ENCODE peak calls at places on chromosomes 11 and 22, in ten cellular contexts. One of them, this sample, is unnamed.
A peak's percentile ranks its signal among the peaks of the same experiment; 100 is the strongest.

GRCh38 chr11:9506489-9507343 is 45.9 kb downstream of the ZNF143 start:
- DNase-seq in IMR-90: peak; percentile 81
- DNase-seq in A549: peak; percentile 55
- DNase-seq in PC-3: peak; percentile 90
- DNase-seq in heart right ventricle: peak; percentile 60
- DNase-seq in sigmoid colon: peak; percentile 80
- DNase-seq in left ventricle myocardium inferior: peak; percentile 41
- DNase-seq in lung: peak; percentile 76
- DNase-seq in adrenal gland: peak; percentile 76
- DNase-seq in psoas muscle: peak; percentile 71
- DNase-seq in this sample: peak; percentile 52

GRCh38 chr11:123176785-123177184 is 18.3 kb downstream of the CLMP start:
- DNase-seq in IMR-90: no peak
- DNase-seq in A549: no peak
- DNase-seq in PC-3: no peak
- DNase-seq in heart right ventricle: no peak
- DNase-seq in sigmoid colon: no peak
- DNase-seq in left ventricle myocardium inferior: no peak
- DNase-seq in lung: no peak
- DNase-seq in adrenal gland: no peak
- DNase-seq in psoas muscle: no peak
- DNase-seq in this sample: no peak

GRCh38 chr22:18056802-18057474 is 20.9 kb upstream of the PEX26 start:
- DNase-seq in IMR-90: no peak
- DNase-seq in A549: no peak
- DNase-seq in PC-3: no peak
- DNase-seq in heart right ventricle: no peak
- DNase-seq in sigmoid colon: no peak
- DNase-seq in left ventricle myocardium inferior: no peak
- DNase-seq in lung: no peak
- DNase-seq in adrenal gland: peak; percentile 46
- DNase-seq in psoas muscle: no peak
- DNase-seq in this sample: no peak

GRCh38 chr11:119626910-119627305 is 102.1 kb downstream of the NECTIN1 start:
- DNase-seq in IMR-90: no peak
- DNase-seq in A549: no peak
- DNase-seq in PC-3: no peak
- DNase-seq in heart right ventricle: no peak
- DNase-seq in sigmoid colon: peak; percentile 48
- DNase-seq in left ventricle myocardium inferior: no peak
- DNase-seq in lung: no peak
- DNase-seq in adrenal gland: no peak
- DNase-seq in psoas muscle: peak; percentile 45
- DNase-seq in this sample: no peak

GRCh38 chr11:112817376-112817775 is 143.8 kb upstream of the NCAM1 start:
- DNase-seq in IMR-90: no peak
- DNase-seq in A549: no peak
- DNase-seq in PC-3: no peak
- DNase-seq in heart right ventricle: no peak
- DNase-seq in sigmoid colon: no peak
- DNase-seq in left ventricle myocardium inferior: no peak
- DNase-seq in lung: no peak
- DNase-seq in adrenal gland: no peak
- DNase-seq in psoas muscle: no peak
- DNase-seq in this sample: no peak

GRCh38 chr11:62544521-62545436 is 1.8 kb downstream of the AHNAK start:
- DNase-seq in IMR-90: no peak
- DNase-seq in A549: peak; percentile 49
- DNase-seq in PC-3: peak; percentile 50
- DNase-seq in heart right ventricle: peak; percentile 68
- DNase-seq in sigmoid colon: peak; percentile 69
- DNase-seq in left ventricle myocardium inferior: peak; percentile 53
- DNase-seq in lung: no peak
- DNase-seq in adrenal gland: no peak
- DNase-seq in psoas muscle: no peak
- DNase-seq in this sample: peak; percentile 48

GRCh38 chr11:128511712-128512111 is 75.6 kb downstream of the ETS1 start:
- DNase-seq in IMR-90: no peak
- DNase-seq in A549: no peak
- DNase-seq in PC-3: no peak
- DNase-seq in heart right ventricle: no peak
- DNase-seq in sigmoid colon: no peak
- DNase-seq in left ventricle myocardium inferior: no peak
- DNase-seq in lung: no peak
- DNase-seq in adrenal gland: no peak
- DNase-seq in psoas muscle: no peak
- DNase-seq in this sample: no peak

GRCh38 chr11:35029979-35030378 is 109.0 kb upstream of the CD44 start:
- DNase-seq in IMR-90: peak; percentile 84
- DNase-seq in A549: no peak
- DNase-seq in PC-3: peak; percentile 72
- DNase-seq in heart right ventricle: no peak
- DNase-seq in sigmoid colon: no peak
- DNase-seq in left ventricle myocardium inferior: no peak
- DNase-seq in lung: no peak
- DNase-seq in adrenal gland: no peak
- DNase-seq in psoas muscle: no peak
- DNase-seq in this sample: peak; percentile 57

GRCh38 chr22:27381960-27382742 is 419.4 kb downstream of the MN1 start:
- DNase-seq in IMR-90: no peak
- DNase-seq in A549: no peak
- DNase-seq in PC-3: no peak
- DNase-seq in heart right ventricle: no peak
- DNase-seq in sigmoid colon: no peak
- DNase-seq in left ventricle myocardium inferior: no peak
- DNase-seq in lung: no peak
- DNase-seq in adrenal gland: no peak
- DNase-seq in psoas muscle: no peak
- DNase-seq in this sample: no peak

GRCh38 chr22:27382947-27383346 is 418.6 kb downstream of the MN1 start:
- DNase-seq in IMR-90: no peak
- DNase-seq in A549: no peak
- DNase-seq in PC-3: no peak
- DNase-seq in heart right ventricle: no peak
- DNase-seq in sigmoid colon: no peak
- DNase-seq in left ventricle myocardium inferior: no peak
- DNase-seq in lung: no peak
- DNase-seq in adrenal gland: no peak
- DNase-seq in psoas muscle: no peak
- DNase-seq in this sample: no peak

GRCh38 chr22:27386186-27386585 is 415.4 kb downstream of the MN1 start:
- DNase-seq in IMR-90: no peak
- DNase-seq in A549: no peak
- DNase-seq in PC-3: no peak
- DNase-seq in heart right ventricle: no peak
- DNase-seq in sigmoid colon: no peak
- DNase-seq in left ventricle myocardium inferior: no peak
- DNase-seq in lung: no peak
- DNase-seq in adrenal gland: no peak
- DNase-seq in psoas muscle: no peak
- DNase-seq in this sample: no peak

GRCh38 chr22:27385261-27385998 is 416.1 kb downstream of the MN1 start:
- DNase-seq in IMR-90: no peak
- DNase-seq in A549: no peak
- DNase-seq in PC-3: no peak
- DNase-seq in heart right ventricle: no peak
- DNase-seq in sigmoid colon: no peak
- DNase-seq in left ventricle myocardium inferior: no peak
- DNase-seq in lung: no peak
- DNase-seq in adrenal gland: no peak
- DNase-seq in psoas muscle: no peak
- DNase-seq in this sample: no peak

DNA sequence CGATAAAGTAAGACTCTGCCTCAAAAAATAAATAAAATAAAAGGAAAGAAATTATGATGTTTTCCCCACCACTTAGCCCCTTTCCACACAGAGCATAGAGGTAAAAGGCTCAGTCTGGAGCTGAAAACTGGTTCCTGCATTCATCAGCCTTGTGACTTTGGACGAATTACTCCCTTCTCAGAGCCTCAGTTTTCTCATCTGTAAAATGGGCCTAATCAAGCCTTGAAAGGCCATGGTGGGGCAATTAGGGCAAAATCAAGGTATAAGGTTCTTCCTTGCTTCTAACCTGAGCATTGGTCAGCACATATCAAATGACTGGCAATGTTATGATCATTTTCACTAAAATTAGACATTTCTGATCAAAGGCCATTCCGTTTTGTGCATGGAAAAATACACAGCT is 417.7 kb downstream of the MN1 start:
- DNase-seq in IMR-90: no peak
- DNase-seq in A549: no peak
- DNase-seq in PC-3: no peak
- DNase-seq in heart right ventricle: no peak
- DNase-seq in sigmoid colon: no peak
- DNase-seq in left ventricle myocardium inferior: no peak
- DNase-seq in lung: no peak
- DNase-seq in adrenal gland: no peak
- DNase-seq in psoas muscle: no peak
- DNase-seq in this sample: no peak
- H3K4me1 ChIP-seq in IMR-90: no peaks in the 10 kb centered on the region
- H3K4me1 ChIP-seq in A549: no peaks in the 10 kb centered on the region
- H3K4me1 ChIP-seq in PC-3: no peaks in the 10 kb centered on the region
- H3K4me1 ChIP-seq in heart right ventricle: no peaks in the 10 kb centered on the region
- H3K4me1 ChIP-seq in sigmoid colon: no peaks in the 10 kb centered on the region
- H3K4me1 ChIP-seq in left ventricle myocardium inferior: no peaks in the 10 kb centered on the region
- H3K4me1 ChIP-seq in lung: no peaks in the 10 kb centered on the region
- H3K4me1 ChIP-seq in adrenal gland: no peaks in the 10 kb centered on the region
- H3K4me1 ChIP-seq in psoas muscle: no peaks in the 10 kb centered on the region
- H3K4me1 ChIP-seq in this sample: no peaks in the 10 kb centered on the region

DNA sequence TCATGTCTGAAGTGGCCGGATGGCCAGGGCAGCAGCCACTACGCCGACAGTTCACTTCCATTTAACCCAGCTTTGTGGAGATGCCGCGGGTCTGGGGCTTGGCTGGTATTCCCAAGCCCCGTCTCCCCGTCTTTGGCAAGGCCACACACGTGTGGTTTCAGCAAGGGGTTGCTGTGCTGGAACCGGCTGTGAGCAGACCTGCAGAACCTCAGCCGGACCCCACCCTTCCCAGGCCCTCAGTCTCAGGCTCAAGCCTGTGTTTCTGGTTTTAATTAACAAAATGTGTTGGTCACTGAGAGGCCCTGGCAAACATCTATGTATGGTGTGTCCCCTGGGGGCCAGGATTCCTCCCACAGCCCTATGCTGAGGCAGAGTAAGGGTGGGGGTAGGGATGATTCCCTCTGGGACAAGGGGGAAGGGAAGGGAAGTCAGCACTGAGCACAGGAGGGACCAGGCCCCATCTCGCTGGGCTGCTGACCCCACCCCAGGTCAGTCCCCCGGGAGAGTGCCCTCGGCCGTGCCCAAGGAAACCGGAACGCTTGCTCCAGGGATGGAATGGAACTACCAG is 9.3 kb downstream of the OSBPL5 start:
- DNase-seq in IMR-90: no peak
- DNase-seq in A549: no peak
- DNase-seq in PC-3: no peak
- DNase-seq in heart right ventricle: no peak
- DNase-seq in sigmoid colon: peak; percentile 59
- DNase-seq in left ventricle myocardium inferior: peak; percentile 20
- DNase-seq in lung: no peak
- DNase-seq in adrenal gland: no peak
- DNase-seq in psoas muscle: peak; percentile 46
- DNase-seq in this sample: no peak
- H3K4me3 ChIP-seq in IMR-90: no peak overlapping the region
- H3K4me3 ChIP-seq in A549: no peak overlapping the region
- H3K4me3 ChIP-seq in PC-3: no peak overlapping the region
- H3K4me3 ChIP-seq in heart right ventricle: peak overlapping the region; percentile 7
- H3K4me3 ChIP-seq in sigmoid colon: peak overlapping the region; percentile 48
- H3K4me3 ChIP-seq in left ventricle myocardium inferior: peak overlapping the region; percentile 40
- H3K4me3 ChIP-seq in lung: no peak overlapping the region
- H3K4me3 ChIP-seq in adrenal gland: no peak overlapping the region
- H3K4me3 ChIP-seq in psoas muscle: no peak overlapping the region
- H3K4me3 ChIP-seq in this sample: no peak overlapping the region

GRCh38 chr11:714436-714835 is 8.4 kb downstream of the EPS8L2 start:
- DNase-seq in IMR-90: no peak
- DNase-seq in A549: no peak
- DNase-seq in PC-3: no peak
- DNase-seq in heart right ventricle: no peak
- DNase-seq in sigmoid colon: no peak
- DNase-seq in left ventricle myocardium inferior: no peak
- DNase-seq in lung: no peak
- DNase-seq in adrenal gland: no peak
- DNase-seq in psoas muscle: no peak
- DNase-seq in this sample: no peak
- H3K4me1 ChIP-seq in IMR-90: no peaks in the 10 kb centered on the region
- H3K4me1 ChIP-seq in A549: peaks cover 45% of the 10 kb centered on the region
- H3K4me1 ChIP-seq in PC-3: no peaks in the 10 kb centered on the region
- H3K4me1 ChIP-seq in heart right ventricle: peaks cover 10% of the 10 kb centered on the region
- H3K4me1 ChIP-seq in sigmoid colon: no peaks in the 10 kb centered on the region
- H3K4me1 ChIP-seq in left ventricle myocardium inferior: peaks cover 10% of the 10 kb centered on the region
- H3K4me1 ChIP-seq in lung: peaks cover 3% of the 10 kb centered on the region
- H3K4me1 ChIP-seq in adrenal gland: no peaks in the 10 kb centered on the region
- H3K4me1 ChIP-seq in psoas muscle: no peaks in the 10 kb centered on the region
- H3K4me1 ChIP-seq in this sample: no peaks in the 10 kb centered on the region

GRCh38 chr11:113875414-113876073 is at the start of gene USP28:
- DNase-seq in IMR-90: peak; percentile 95
- DNase-seq in A549: peak; percentile 91
- DNase-seq in PC-3: peak; percentile 98
- DNase-seq in heart right ventricle: peak; percentile 97
- DNase-seq in sigmoid colon: peak; percentile 98
- DNase-seq in left ventricle myocardium inferior: peak; percentile 98
- DNase-seq in lung: peak; percentile 97
- DNase-seq in adrenal gland: peak; percentile 98
- DNase-seq in psoas muscle: peak; percentile 99
- DNase-seq in this sample: peak; percentile 74

GRCh38 chr11:113874096-113874919 is 1.1 kb downstream of the USP28 start:
- DNase-seq in IMR-90: peak; percentile 1
- DNase-seq in A549: peak; percentile 7
- DNase-seq in PC-3: no peak
- DNase-seq in heart right ventricle: no peak
- DNase-seq in sigmoid colon: no peak
- DNase-seq in left ventricle myocardium inferior: no peak
- DNase-seq in lung: no peak
- DNase-seq in adrenal gland: no peak
- DNase-seq in psoas muscle: no peak
- DNase-seq in this sample: no peak

GRCh38 chr11:113871331-113871730 is 4.0 kb downstream of the USP28 start:
- DNase-seq in IMR-90: peak; percentile 1
- DNase-seq in A549: no peak
- DNase-seq in PC-3: no peak
- DNase-seq in heart right ventricle: no peak
- DNase-seq in sigmoid colon: no peak
- DNase-seq in left ventricle myocardium inferior: no peak
- DNase-seq in lung: no peak
- DNase-seq in adrenal gland: no peak
- DNase-seq in psoas muscle: no peak
- DNase-seq in this sample: no peak

GRCh38 chr11:113874920-113875413 is 405 bp downstream of the USP28 start:
- DNase-seq in IMR-90: peak; percentile 35
- DNase-seq in A549: peak; percentile 31
- DNase-seq in PC-3: peak; percentile 34
- DNase-seq in heart right ventricle: no peak
- DNase-seq in sigmoid colon: no peak
- DNase-seq in left ventricle myocardium inferior: no peak
- DNase-seq in lung: no peak
- DNase-seq in adrenal gland: no peak
- DNase-seq in psoas muscle: no peak
- DNase-seq in this sample: peak; percentile 75

DNA sequence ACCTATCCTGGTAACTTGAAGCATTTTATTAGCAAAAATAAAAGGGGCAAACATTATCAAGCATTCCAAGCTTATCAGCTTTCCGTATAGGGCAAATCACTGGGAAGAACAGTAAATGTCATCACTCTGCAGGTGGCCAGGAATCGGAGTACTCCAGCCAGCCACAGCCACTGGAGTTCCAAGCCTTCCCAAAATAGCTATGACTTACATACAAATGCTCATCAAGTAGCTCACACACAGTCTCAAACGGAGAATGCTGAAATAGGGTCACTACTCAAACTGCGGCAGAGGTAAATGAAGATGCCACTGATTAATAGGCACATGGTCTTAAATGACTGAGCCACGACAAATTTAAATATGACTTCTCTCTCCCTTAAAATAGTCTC is 2.1 kb downstream of the USP28 start:
- DNase-seq in IMR-90: peak; percentile 32
- DNase-seq in A549: no peak
- DNase-seq in PC-3: no peak
- DNase-seq in heart right ventricle: peak; percentile 66
- DNase-seq in sigmoid colon: no peak
- DNase-seq in left ventricle myocardium inferior: peak; percentile 42
- DNase-seq in lung: no peak
- DNase-seq in adrenal gland: no peak
- DNase-seq in psoas muscle: peak; percentile 64
- DNase-seq in this sample: no peak
- H3K4me3 ChIP-seq in IMR-90: no peak overlapping the region
- H3K4me3 ChIP-seq in A549: no peak overlapping the region
- H3K4me3 ChIP-seq in PC-3: peak overlapping the region; percentile 6
- H3K4me3 ChIP-seq in heart right ventricle: peak overlapping the region; percentile 71
- H3K4me3 ChIP-seq in sigmoid colon: peak overlapping the region; percentile 20
- H3K4me3 ChIP-seq in left ventricle myocardium inferior: peak overlapping the region; percentile 90
- H3K4me3 ChIP-seq in lung: no peak overlapping the region
- H3K4me3 ChIP-seq in adrenal gland: no peak overlapping the region
- H3K4me3 ChIP-seq in psoas muscle: peak overlapping the region; percentile 77
- H3K4me3 ChIP-seq in this sample: peak overlapping the region; percentile 35

This sample was measured in CD4-positive, CD25-positive, alpha-beta regulatory T cell.